ENCODE peak calls at places on chromosomes 12 and 14, in nine cellular contexts. R is cardiac fibroblast; H is foreskin fibroblast; Z is epithelial cell of esophagus; N is Panc1; X is CD8-positive, alpha-beta T cell; S is upper lobe of right lung; T is pancreas; I is colonic mucosa. V is an unnamed sample.

GRCh38 chr12:110765144-110765543 is 22.5 kb upstream of the PPP1CC start:
- DNase-seq in I (no peak), S (no peak), H (no peak), Z (no peak), X (no peak), N (no peak), R (no peak), T (no peak), V (no peak)

GRCh38 chr12:123063535-123063934 is 83.1 kb downstream of the ARL6IP4 start:
- DNase-seq in X (no peak), T (peak), H (peak), Z (no peak), S (no peak), I (no peak), N (no peak), R (no peak), V (no peak)

GRCh38 chr14:103825103-103825502 is 22.3 kb downstream of the PPP1R13B start:
- DNase-seq in I (no peak), H (no peak), R (no peak), Z (no peak), N (no peak), T (no peak), S (no peak), X (no peak), V (no peak)

GRCh38 chr14:97273540-97273939 is 476.4 kb downstream of the VRK1 start:
- DNase-seq in R (no peak), I (no peak), N (no peak), Z (no peak), T (no peak), S (no peak), H (no peak), X (no peak), V (no peak)

GRCh38 chr12:15701721-15702156 is 87.4 kb downstream of the EPS8 start:
- DNase-seq in X (no peak), H (peak), T (no peak), Z (peak), R (peak), N (no peak), I (no peak), S (no peak), V (peak)

GRCh38 chr12:65525501-65526141 is 247.1 kb downstream of the MSRB3 start:
- DNase-seq in N (no peak), S (no peak), Z (peak), X (no peak), H (peak), T (no peak), R (no peak), I (no peak), V (peak)

GRCh38 chr12:122886851-122887816 is 8.8 kb downstream of the VPS37B start:
- DNase-seq in I (no peak), R (no peak), T (no peak), S (no peak), X (no peak), H (peak), Z (peak), N (peak), V (peak)

GRCh38 chr14:67680121-67680602 is 5.7 kb upstream of the VTI1B start:
- DNase-seq in X (no peak), T (no peak), R (peak), N (no peak), Z (peak), S (no peak), H (peak), I (no peak), V (peak)

GRCh38 chr14:64817631-64818030 is 62.1 kb downstream of the SPTB start:
- DNase-seq in R (no peak), N (no peak), H (no peak), S (no peak), X (no peak), T (no peak), I (no peak), Z (no peak), V (no peak)

GRCh38 chr14:66072190-66072905 is 413.8 kb upstream of the CCDC196 start:
- DNase-seq in X (no peak), R (no peak), S (no peak), N (no peak), H (no peak), I (no peak), Z (no peak), T (no peak), V (no peak)

GRCh38 chr14:102655154-102655553 is 62.7 kb downstream of the RCOR1 start:
- DNase-seq in I (no peak), S (no peak), T (no peak), X (no peak), R (peak), H (peak), Z (peak), N (no peak), V (peak)

GRCh38 chr12:27583981-27584380 is 60.0 kb downstream of the PPFIBP1 start:
- DNase-seq in Z (peak), S (no peak), I (no peak), R (no peak), T (no peak), X (no peak), N (no peak), H (no peak), V (no peak)

GRCh38 chr14:24311837-24312615 is 724 bp downstream of the LTB4R start:
- DNase-seq in Z (peak), T (no peak), R (peak), I (no peak), N (no peak), X (no peak), H (peak), S (no peak), V (no peak)

GRCh38 chr12:77685112-77685511 is 145.6 kb upstream of the NAV3 start:
- DNase-seq in Z (peak), N (peak), X (no peak), H (peak), I (peak), S (no peak), T (no peak), R (peak), V (peak)

GRCh38 chr14:89508863-89509262 is 91.8 kb upstream of the FOXN3 start:
- DNase-seq in I (no peak), T (no peak), N (no peak), S (no peak), Z (no peak), R (no peak), X (no peak), H (no peak), V (no peak)

GRCh38 chr12:48917857-48918537 is 7.3 kb downstream of the FKBP11 start:
- DNase-seq in I (no peak), Z (no peak), R (no peak), S (no peak), T (no peak), H (peak), X (peak), N (no peak), V (no peak)

GRCh38 chr12:47235258-47236040 is 155.7 kb upstream of the AMIGO2 start:
- DNase-seq in I (no peak), S (no peak), Z (no peak), H (no peak), T (no peak), X (no peak), N (no peak), R (no peak), V (no peak)

GRCh38 chr12:19783547-19784444 is 344.5 kb downstream of the AEBP2 start:
- DNase-seq in R (no peak), H (no peak), Z (no peak), T (peak), N (no peak), X (no peak), S (no peak), I (no peak), V (no peak)

GRCh38 chr12:25317553-25317952 is 66.8 kb upstream of the KRAS start:
- DNase-seq in H (no peak), I (no peak), S (no peak), Z (no peak), R (no peak), X (no peak), N (no peak), T (no peak), V (no peak)

GRCh38 chr14:105213396-105213795 is 32.3 kb upstream of the NUDT14 start:
- DNase-seq in N (no peak), H (no peak), R (no peak), I (no peak), S (no peak), X (no peak), Z (no peak), T (no peak), V (no peak)

GRCh38 chr12:122837306-122838265 is 2.3 kb downstream of the HIP1R start:
- DNase-seq in R (no peak), H (no peak), I (peak), T (no peak), X (no peak), S (no peak), Z (peak), N (no peak), V (no peak)

GRCh38 chr14:100774164-100774537 is 47.5 kb downstream of the DLK1 start:
- DNase-seq in Z (no peak), N (no peak), X (no peak), H (no peak), I (no peak), R (no peak), T (no peak), S (no peak), V (no peak)

GRCh38 chr14:54348001-54348611 is 48.7 kb upstream of the CDKN3 start:
- DNase-seq in H (peak), N (peak), T (no peak), Z (peak), R (peak), I (no peak), S (no peak), X (no peak), V (peak)

GRCh38 chr12:10304161-10304574 is 3.5 kb upstream of the KLRD1 start:
- DNase-seq in T (no peak), R (peak), S (no peak), I (no peak), H (peak), Z (peak), N (no peak), X (no peak), V (peak)

GRCh38 chr12:57725851-57726150 is 12.7 kb downstream of the AGAP2 start:
- DNase-seq in H (no peak), S (no peak), T (no peak), I (no peak), N (no peak), X (no peak), Z (no peak), R (no peak), V (no peak)
- H3K4me3 ChIP-seq in H (peak), S (peak), T (peak), I (peak), N (peak), X (no peak), Z (peak), R (peak), V (peak)

GRCh38 chr12:107322063-107322462 is 228.7 kb upstream of the CRY1 start:
- DNase-seq in N (no peak), R (no peak), S (no peak), Z (no peak), I (no peak), T (no peak), H (no peak), X (no peak), V (no peak)

GRCh38 chr12:107319536-107320030 is 226.2 kb upstream of the CRY1 start:
- DNase-seq in S (no peak), R (no peak), X (peak), Z (no peak), H (no peak), I (no peak), N (no peak), T (no peak), V (no peak)

GRCh38 chr12:107318804-107319535 is 225.6 kb upstream of the CRY1 start:
- DNase-seq in T (peak), I (no peak), R (peak), Z (peak), N (no peak), H (peak), S (no peak), X (peak), V (peak)

GRCh38 chr12:107320031-107320928 is 226.9 kb upstream of the CRY1 start:
- DNase-seq in T (peak), S (peak), Z (peak), X (peak), N (no peak), H (peak), R (peak), I (peak), V (peak)

GRCh38 chr12:107320929-107321618 is 227.7 kb upstream of the CRY1 start:
- DNase-seq in N (no peak), X (peak), H (peak), I (no peak), S (no peak), Z (peak), R (no peak), T (peak), V (peak)
- TF ChIP-seq CTCF in N (no peak), X (no peak), H (no peak), I (no peak), S (no peak), Z (no peak), R (no peak), T (no peak), V (no peak)

GRCh38 chr12:50507474-50507838 is 2.7 kb downstream of the DIP2B start:
- DNase-seq in H (no peak), I (no peak), S (no peak), N (no peak), R (no peak), T (no peak), Z (no peak), X (no peak), V (no peak)

GRCh38 chr12:50507930-50508329 is 3.1 kb downstream of the DIP2B start:
- DNase-seq in R (no peak), X (peak), S (no peak), N (no peak), H (no peak), T (no peak), I (no peak), Z (peak), V (no peak)

GRCh38 chr12:50505386-50505827 is 622 bp downstream of the DIP2B start:
- DNase-seq in T (peak), H (peak), I (peak), N (no peak), Z (peak), R (peak), S (peak), X (no peak), V (peak)

GRCh38 chr12:50505945-50506344 is 1.2 kb downstream of the DIP2B start:
- DNase-seq in H (peak), R (peak), I (peak), N (no peak), T (no peak), X (no peak), Z (no peak), S (no peak), V (peak)

DNA sequence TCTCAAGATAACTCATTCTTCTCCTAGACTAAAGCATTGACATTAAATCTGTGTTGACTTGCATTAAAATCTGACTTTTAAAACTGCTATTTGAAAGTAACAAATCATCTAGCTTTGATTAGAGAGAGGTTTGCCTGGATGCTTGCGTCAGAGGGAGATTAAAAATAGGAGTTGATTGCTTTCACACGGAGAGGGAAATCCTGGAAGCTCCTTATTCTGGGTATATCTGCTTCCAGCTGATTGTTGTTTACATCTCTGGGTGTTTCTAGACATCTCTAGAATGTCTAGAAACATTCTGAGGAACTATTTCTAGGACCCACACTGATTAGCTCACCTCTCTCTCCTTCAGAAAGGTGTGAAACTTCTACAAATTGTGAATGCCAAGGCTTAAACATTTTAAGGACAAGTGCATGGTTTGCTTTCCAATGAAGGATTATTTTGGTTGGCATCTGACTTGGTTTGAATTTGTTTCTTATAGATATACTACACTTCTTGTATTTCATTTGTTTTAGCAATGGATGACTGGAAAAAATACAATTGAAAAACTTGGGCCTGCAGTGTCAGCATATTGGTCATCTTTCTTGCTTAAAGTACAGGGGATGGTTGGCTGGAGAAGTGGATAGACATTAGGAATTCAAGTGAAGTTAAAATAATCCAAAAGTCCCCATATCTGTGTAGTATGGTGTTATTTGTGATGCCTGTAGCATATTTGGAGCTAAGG is 2.1 kb downstream of the DIP2B start:
- DNase-seq in I (no peak), T (no peak), S (no peak), N (no peak), H (no peak), X (no peak), R (peak), Z (no peak), V (no peak)
- H3K4me3 ChIP-seq in I (peak), T (peak), S (peak), N (peak), H (peak), X (no peak), R (peak), Z (peak), V (peak)

DNA sequence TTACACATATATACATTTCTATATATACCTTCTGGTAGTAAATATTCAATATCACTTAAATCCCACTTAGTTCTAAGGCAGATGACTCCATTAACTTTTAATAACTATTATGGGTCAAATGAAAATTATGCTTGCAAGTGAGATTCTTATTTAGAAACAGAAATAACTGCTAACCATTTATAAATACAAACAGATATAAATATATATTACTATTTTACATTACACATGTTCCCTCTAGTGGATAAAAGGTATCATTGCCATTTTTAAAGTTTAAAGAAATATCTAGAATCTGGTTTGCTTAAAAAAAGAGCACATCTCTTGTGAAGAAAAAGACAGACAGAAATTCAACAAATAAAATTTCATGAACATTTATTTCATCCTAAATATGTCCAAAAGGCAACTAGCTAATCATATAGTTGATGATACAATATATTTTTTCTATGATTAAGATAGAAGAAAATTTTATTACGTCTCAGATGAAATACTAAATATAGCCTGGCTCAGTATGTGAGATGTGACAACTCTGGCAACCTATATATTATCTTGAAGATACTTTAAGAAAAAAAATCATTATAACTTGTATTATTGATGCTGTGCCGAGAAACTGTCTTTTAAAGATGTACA is 11.7 kb upstream of the RAD51AP1 start:
- DNase-seq in I (no peak), R (peak), H (peak), Z (peak), S (no peak), N (no peak), X (no peak), T (no peak), V (peak)
- TF ChIP-seq CTCF in I (peak), R (peak), H (no peak), Z (peak), S (peak), N (no peak), X (peak), T (peak), V (peak)

GRCh38 chr14:35807131-35807961 is 1.7 kb downstream of the RALGAPA1 start:
- DNase-seq in T (no peak), Z (no peak), H (no peak), N (no peak), S (no peak), X (no peak), I (no peak), R (no peak), V (no peak)
- H3K4me3 ChIP-seq in T (peak), Z (peak), H (peak), N (peak), S (peak), X (peak), I (peak), R (peak), V (peak)

DNA sequence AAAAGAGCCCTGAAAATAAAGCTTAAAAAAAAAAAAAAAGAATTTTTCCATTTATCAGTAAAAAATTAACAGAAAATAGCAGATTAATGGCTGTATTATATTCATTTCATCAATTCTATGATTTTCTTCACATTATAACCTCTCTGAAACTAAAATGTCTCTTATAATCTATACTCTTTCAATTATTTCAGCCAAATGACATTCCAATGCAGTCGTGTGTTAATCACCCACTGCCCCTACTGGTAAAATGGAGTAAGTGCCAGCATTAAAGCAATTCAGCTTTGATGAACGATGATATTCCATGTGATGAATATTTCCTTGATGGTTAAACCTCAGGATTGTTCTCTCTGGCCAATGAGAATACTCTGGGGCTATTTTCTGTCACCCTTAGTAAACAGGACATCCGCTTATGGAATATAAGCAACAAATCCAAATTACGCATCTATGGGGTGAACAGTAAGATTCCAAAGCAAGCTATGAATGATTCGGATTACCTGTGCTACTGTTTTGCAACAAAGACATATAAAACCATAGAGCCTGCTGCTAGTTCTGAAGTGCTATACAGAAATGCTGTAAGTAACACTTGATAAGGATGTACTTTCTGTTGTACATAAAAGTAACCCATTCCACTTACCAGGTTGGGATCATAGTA is 20.3 kb upstream of the SYCP3 start:
- DNase-seq in I (no peak), N (no peak), S (no peak), Z (peak), T (no peak), H (peak), R (peak), X (no peak), V (peak)
- TF ChIP-seq CTCF in I (peak), N (peak), S (peak), Z (peak), T (peak), H (peak), R (peak), X (peak), V (peak)

DNA sequence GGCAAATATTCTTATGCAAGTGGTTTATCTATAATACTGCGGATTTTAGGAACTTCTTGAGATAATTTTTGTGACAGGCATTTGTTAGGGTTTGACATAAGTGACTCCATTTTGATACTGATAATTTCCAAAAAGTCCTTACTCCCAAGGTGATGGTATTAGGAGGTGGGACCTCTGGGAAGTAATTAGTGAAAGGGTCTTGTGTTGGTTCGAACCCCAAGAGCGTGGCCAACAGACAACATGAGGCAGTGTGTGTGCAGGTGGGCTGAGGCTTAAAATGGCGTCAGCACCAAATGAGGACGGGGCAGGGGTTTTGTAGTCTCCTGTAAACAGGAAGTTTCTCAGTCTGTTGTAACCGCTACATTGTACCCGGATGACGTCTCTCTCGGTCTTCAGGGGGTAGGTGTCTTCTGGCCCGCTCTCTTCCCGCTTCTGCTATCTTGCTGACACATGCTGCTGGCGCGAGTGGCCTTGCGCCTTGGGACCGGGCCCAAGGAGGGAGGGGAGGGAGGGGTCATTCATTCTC is 1.7 kb upstream of the C12orf43 start:
- DNase-seq in R (no peak), I (no peak), H (no peak), X (no peak), Z (no peak), S (peak), T (no peak), N (no peak), V (no peak)
- H3K4me3 ChIP-seq in R (no peak), I (no peak), H (no peak), X (no peak), Z (no peak), S (no peak), T (no peak), N (no peak), V (no peak)

V was measured in astrocyte of the spinal cord.